ENCODE peak calls at places on chromosomes 1 and 21, in eight cellular contexts. F is PC-3, O is brain microvascular endothelial cell, Q is uterus, H is nephron progenitor cell, I is BE2C, A is tibial artery, C is fibroblast of lung. B is an unnamed sample.
A peak's percentile ranks its signal among the peaks of the same experiment; 100 is the strongest.

GRCh38 chr1:109719337-109719837 is 7.3 kb downstream of the GSTM5 start:
- DNase-seq in F (peak; percentile 56), O (peak; percentile 25), Q (no peak), H (no peak), I (no peak), A (no peak), C (peak; percentile 70), B (no peak)

GRCh38 chr1:25081496-25081895 is 150.8 kb downstream of the SYF2 start:
- DNase-seq in F (peak; percentile 63), O (no peak), Q (no peak), H (no peak), I (no peak), A (no peak), C (no peak), B (no peak)

GRCh38 chr1:7581754-7582264 is 189.3 kb upstream of the VAMP3 start:
- DNase-seq in F (no peak), O (no peak), Q (peak; percentile 39), H (peak; percentile 0), I (no peak), A (peak; percentile 16), C (no peak), B (no peak)

GRCh38 chr1:155458111-155458510 is 104.5 kb downstream of the ASH1L start:
- DNase-seq in F (no peak), O (no peak), Q (no peak), H (no peak), I (no peak), A (no peak), C (no peak), B (no peak)

GRCh38 chr1:89711140-89711778 is 78.3 kb downstream of the LRRC8C start:
- DNase-seq in F (no peak), O (no peak), Q (no peak), H (no peak), I (no peak), A (no peak), C (no peak), B (no peak)

GRCh38 chr1:52523376-52523775 is 29.5 kb downstream of the TUT4 start:
- DNase-seq in F (no peak), O (peak; percentile 38), Q (no peak), H (no peak), I (no peak), A (no peak), C (peak; percentile 33), B (no peak)

GRCh38 chr1:205001101-205001620 is 41.9 kb upstream of the CNTN2 start:
- DNase-seq in F (no peak), O (no peak), Q (no peak), H (no peak), I (no peak), A (no peak), C (no peak), B (no peak)

GRCh38 chr21:32587651-32588050 is 2.3 kb upstream of the TCP10L start:
- DNase-seq in F (no peak), O (no peak), Q (no peak), H (no peak), I (no peak), A (no peak), C (no peak), B (no peak)

GRCh38 chr1:7989762-7990428 is 28.4 kb downstream of the PARK7 start:
- DNase-seq in F (no peak), O (no peak), Q (no peak), H (no peak), I (no peak), A (no peak), C (peak; percentile 39), B (no peak)

GRCh38 chr1:175376194-175376593 is 183.6 kb upstream of the KIAA0040 start:
- DNase-seq in F (peak; percentile 11), O (peak; percentile 3), Q (no peak), H (no peak), I (no peak), A (no peak), C (no peak), B (no peak)
- TF ChIP-seq CTCF in F (peak; percentile 54), O (no peak), Q (no peak), H (no peak), I (peak; percentile 40), A (no peak), C (no peak), B (no peak)

DNA sequence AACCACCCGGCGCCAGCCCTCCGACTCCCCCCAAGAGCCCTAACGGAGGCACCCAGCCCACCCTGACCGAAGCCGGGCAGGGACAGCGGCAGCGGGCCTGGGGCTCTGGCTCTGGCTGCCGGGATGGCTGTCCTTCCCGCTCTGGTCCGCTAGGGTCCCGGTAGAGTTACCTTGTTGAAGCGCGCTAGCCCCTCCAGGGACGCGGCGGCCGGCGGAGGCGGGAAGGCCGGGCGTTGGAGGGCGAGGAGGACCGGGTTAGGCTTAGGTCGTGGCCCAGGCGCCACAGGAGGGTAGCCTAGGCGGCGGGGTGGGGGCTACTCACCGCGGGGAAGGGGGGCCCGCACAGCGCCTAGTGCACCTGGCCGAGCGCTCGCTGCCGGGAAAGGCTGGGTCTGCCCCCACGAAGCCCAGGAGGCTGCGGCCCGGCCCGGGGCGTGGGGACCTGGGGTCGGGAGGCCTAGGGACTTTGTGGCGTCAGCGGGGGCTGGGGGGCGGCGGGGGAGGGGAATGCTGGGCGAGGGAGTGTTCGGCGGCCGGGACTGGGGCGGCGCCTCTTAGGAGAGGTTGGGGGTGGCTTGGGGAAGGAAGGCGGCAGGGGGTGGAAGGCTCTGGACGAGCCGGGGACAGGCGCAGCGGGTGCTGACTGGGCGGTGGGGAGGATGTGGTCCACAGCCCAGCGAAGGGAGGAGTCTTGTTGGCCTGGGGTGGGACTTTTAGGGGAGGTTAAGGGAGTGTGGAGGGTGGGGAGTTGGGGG is at the start of gene TRIM17:
- DNase-seq in F (no peak), O (no peak), Q (no peak), H (peak; percentile 82), I (peak; percentile 75), A (no peak), C (no peak), B (no peak)
- TF ChIP-seq CTCF in F (no peak), O (peak; percentile 61), Q (peak; percentile 48), H (peak; percentile 52), I (peak; percentile 39), A (peak; percentile 21), C (peak; percentile 29), B (peak; percentile 26)

GRCh38 chr1:215032911-215033310 is 49.6 kb upstream of the KCNK2 start:
- DNase-seq in F (no peak), O (no peak), Q (no peak), H (no peak), I (no peak), A (no peak), C (no peak), B (no peak)

GRCh38 chr1:215023151-215023832 is 59.2 kb upstream of the KCNK2 start:
- DNase-seq in F (no peak), O (no peak), Q (no peak), H (no peak), I (no peak), A (no peak), C (peak; percentile 71), B (no peak)

GRCh38 chr1:215031392-215031791 is 51.1 kb upstream of the KCNK2 start:
- DNase-seq in F (no peak), O (no peak), Q (no peak), H (no peak), I (no peak), A (no peak), C (no peak), B (no peak)

DNA sequence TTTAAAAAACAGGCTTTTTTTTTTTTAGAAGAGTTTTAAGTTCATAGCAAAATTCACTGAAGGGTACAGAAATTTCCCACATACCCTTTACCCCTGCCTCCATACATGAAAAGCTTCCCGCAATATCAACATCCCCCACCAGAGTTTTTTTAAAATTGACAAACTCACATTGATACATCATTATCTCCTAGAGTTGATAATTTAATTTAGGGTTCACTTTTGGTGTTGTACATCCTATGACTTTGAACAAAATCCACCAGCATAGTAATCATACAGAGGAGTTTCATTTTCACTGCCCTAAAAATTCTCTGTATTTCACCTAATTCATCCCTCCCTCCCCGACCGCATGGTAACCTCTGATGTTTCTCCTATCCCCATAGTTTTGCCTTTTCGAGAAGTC is 53.6 kb upstream of the KCNK2 start:
- DNase-seq in F (no peak), O (no peak), Q (no peak), H (no peak), I (no peak), A (no peak), C (no peak), B (no peak)
- TF ChIP-seq CTCF in F (no peak), O (no peak), Q (no peak), H (no peak), I (no peak), A (no peak), C (no peak), B (no peak)

GRCh38 chr1:219173758-219174671 is at the start of gene LYPLAL1:
- DNase-seq in F (peak; percentile 98), O (peak; percentile 81), Q (peak; percentile 92), H (peak; percentile 87), I (peak; percentile 92), A (peak; percentile 85), C (peak; percentile 90), B (peak; percentile 72)
- TF ChIP-seq CTCF in F (peak; percentile 51), O (peak; percentile 4), Q (no peak), H (no peak), I (no peak), A (no peak), C (no peak), B (no peak)

DNA sequence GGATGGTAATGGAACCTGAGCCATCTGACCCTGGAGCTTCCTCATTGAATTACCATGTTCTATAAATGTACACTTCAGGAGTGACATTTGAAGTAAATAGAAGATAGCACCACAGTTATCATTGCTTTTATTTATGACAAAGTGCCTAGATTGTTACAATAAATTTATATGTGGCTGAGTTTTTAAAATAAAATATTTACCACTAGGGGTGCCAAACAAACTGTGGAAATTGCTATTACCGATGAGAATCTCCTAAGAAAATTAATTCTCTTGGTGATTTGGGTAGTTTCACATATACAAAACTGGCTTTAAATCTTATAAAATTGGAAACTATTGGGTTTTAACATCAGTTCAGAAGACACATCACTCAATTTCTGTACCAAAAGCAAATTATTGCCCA is 1.4 kb upstream of the TNR start:
- DNase-seq in F (peak; percentile 2), O (no peak), Q (no peak), H (no peak), I (no peak), A (no peak), C (no peak), B (no peak)
- TF ChIP-seq CTCF in F (peak; percentile 51), O (no peak), Q (no peak), H (peak; percentile 31), I (peak; percentile 38), A (no peak), C (no peak), B (no peak)

DNA sequence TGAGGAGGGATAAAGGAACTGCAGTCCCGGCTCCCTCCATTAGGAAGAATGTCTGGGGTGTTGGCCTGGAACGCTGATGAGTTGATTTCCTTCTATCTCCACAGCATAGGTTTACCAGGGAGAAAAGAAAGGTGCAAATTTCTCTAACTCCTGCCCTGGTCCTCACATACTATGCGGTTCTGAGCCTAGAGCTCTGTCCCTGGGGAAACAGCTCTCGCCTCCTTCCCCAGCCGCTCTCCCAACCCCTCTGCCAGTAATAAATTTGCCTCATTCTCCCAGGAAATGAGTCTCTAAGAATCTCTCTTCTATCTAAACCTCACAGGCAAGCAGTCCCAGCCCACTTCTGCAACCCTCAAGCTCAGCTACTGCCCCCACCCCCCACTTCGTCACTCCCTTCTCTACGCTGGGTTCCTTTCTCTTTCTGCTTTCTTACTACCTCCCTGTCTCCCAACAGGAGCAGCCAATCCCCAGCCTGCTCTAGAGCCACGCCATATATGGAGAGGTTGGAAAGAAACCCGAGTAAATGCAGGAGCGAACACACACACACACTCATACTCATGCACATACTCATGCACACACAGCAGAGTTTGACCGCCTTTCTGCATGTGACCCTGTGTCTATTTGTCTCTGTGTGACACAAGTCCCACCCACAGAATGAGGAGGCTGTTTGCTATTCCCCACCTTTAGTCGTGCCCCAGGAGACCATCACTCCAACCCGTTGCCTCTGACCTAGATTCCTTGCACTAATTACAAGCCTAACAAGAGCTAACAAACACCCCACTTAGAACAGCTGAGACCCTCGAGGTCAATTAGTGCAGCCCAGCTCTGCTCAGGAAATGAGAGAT is 13.4 kb downstream of the PLEKHO1 start:
- DNase-seq in F (peak; percentile 50), O (peak; percentile 99), Q (peak; percentile 92), H (peak; percentile 70), I (peak; percentile 86), A (peak; percentile 94), C (peak; percentile 100), B (peak; percentile 97)
- TF ChIP-seq CTCF in F (no peak), O (peak; percentile 45), Q (no peak), H (no peak), I (peak; percentile 8), A (no peak), C (no peak), B (no peak)

B was measured in AG09319.